ENCODE peak calls at places on chromosomes 16 and 17, in six cellular contexts. One of them, this sample, is unnamed.

GRCh38 chr17:82930043-82930923 is 90.5 kb upstream of the ZNF750 start:
- DNase-seq in H9: no peak
- DNase-seq in trophoblast cell: no peak
- DNase-seq in mesenchymal stem cell: no peak
- DNase-seq in H1: no peak
- DNase-seq in neuronal stem cell: no peak
- DNase-seq in this sample: no peak

GRCh38 chr17:43430936-43431649 is 32.3 kb downstream of the ARL4D start:
- DNase-seq in H1: no peak
- DNase-seq in H9: no peak
- DNase-seq in mesenchymal stem cell: no peak
- DNase-seq in trophoblast cell: peak
- DNase-seq in neuronal stem cell: no peak
- DNase-seq in this sample: no peak

GRCh38 chr17:81285894-81286293 is 9.2 kb downstream of the SLC38A10 start:
- DNase-seq in neuronal stem cell: no peak
- DNase-seq in mesenchymal stem cell: no peak
- DNase-seq in H9: no peak
- DNase-seq in H1: no peak
- DNase-seq in trophoblast cell: no peak
- DNase-seq in this sample: no peak

GRCh38 chr16:8798174-8798527 is 512 bp downstream of the PMM2 start:
- DNase-seq in mesenchymal stem cell: no peak
- DNase-seq in H9: no peak
- DNase-seq in trophoblast cell: no peak
- DNase-seq in neuronal stem cell: no peak
- DNase-seq in H1: no peak
- DNase-seq in this sample: peak

GRCh38 chr17:41140360-41141132 is at the start of gene KRTAP4-6:
- DNase-seq in mesenchymal stem cell: peak
- DNase-seq in H9: no peak
- DNase-seq in neuronal stem cell: no peak
- DNase-seq in trophoblast cell: peak
- DNase-seq in H1: no peak
- DNase-seq in this sample: peak

GRCh38 chr17:44219636-44220210 is at the start of gene UBTF:
- DNase-seq in H1: no peak
- DNase-seq in H9: peak
- DNase-seq in mesenchymal stem cell: peak
- DNase-seq in trophoblast cell: peak
- DNase-seq in neuronal stem cell: peak
- DNase-seq in this sample: peak

GRCh38 chr17:21286771-21287702 is 2.5 kb downstream of the MAP2K3 start:
- DNase-seq in neuronal stem cell: no peak
- DNase-seq in H9: no peak
- DNase-seq in H1: no peak
- DNase-seq in trophoblast cell: peak
- DNase-seq in mesenchymal stem cell: no peak
- DNase-seq in this sample: no peak

GRCh38 chr16:80803341-80804060 is 897 bp downstream of the CDYL2 start:
- DNase-seq in neuronal stem cell: peak
- DNase-seq in trophoblast cell: peak
- DNase-seq in mesenchymal stem cell: peak
- DNase-seq in H1: no peak
- DNase-seq in H9: peak
- DNase-seq in this sample: no peak

GRCh38 chr16:76583466-76583865 is 306.3 kb downstream of the CNTNAP4 start:
- DNase-seq in mesenchymal stem cell: no peak
- DNase-seq in H9: no peak
- DNase-seq in H1: no peak
- DNase-seq in trophoblast cell: no peak
- DNase-seq in neuronal stem cell: no peak
- DNase-seq in this sample: no peak

GRCh38 chr16:66427036-66427446 is at the start of gene BEAN1:
- DNase-seq in neuronal stem cell: no peak
- DNase-seq in H1: no peak
- DNase-seq in H9: no peak
- DNase-seq in mesenchymal stem cell: no peak
- DNase-seq in trophoblast cell: peak
- DNase-seq in this sample: no peak

GRCh38 chr17:76670020-76670707 is 26.6 kb upstream of the ST6GALNAC1 start:
- DNase-seq in H9: no peak
- DNase-seq in H1: no peak
- DNase-seq in neuronal stem cell: no peak
- DNase-seq in trophoblast cell: no peak
- DNase-seq in mesenchymal stem cell: no peak
- DNase-seq in this sample: no peak

GRCh38 chr16:79009911-79010310 is 590.6 kb downstream of the MAF start:
- DNase-seq in H9: no peak
- DNase-seq in neuronal stem cell: no peak
- DNase-seq in trophoblast cell: no peak
- DNase-seq in mesenchymal stem cell: no peak
- DNase-seq in H1: no peak
- DNase-seq in this sample: no peak

GRCh38 chr17:38721802-38722201 is 8.3 kb upstream of the CISD3 start:
- DNase-seq in H1: no peak
- DNase-seq in neuronal stem cell: no peak
- DNase-seq in H9: no peak
- DNase-seq in mesenchymal stem cell: no peak
- DNase-seq in trophoblast cell: no peak
- DNase-seq in this sample: no peak

GRCh38 chr16:2060346-2060745 is 12.6 kb downstream of the TSC2 start:
- DNase-seq in trophoblast cell: no peak
- DNase-seq in H9: no peak
- DNase-seq in neuronal stem cell: no peak
- DNase-seq in mesenchymal stem cell: no peak
- DNase-seq in H1: no peak
- DNase-seq in this sample: no peak

GRCh38 chr17:60506312-60506711 is 19.7 kb downstream of the APPBP2 start:
- DNase-seq in mesenchymal stem cell: peak
- DNase-seq in H1: no peak
- DNase-seq in H9: no peak
- DNase-seq in trophoblast cell: no peak
- DNase-seq in neuronal stem cell: no peak
- DNase-seq in this sample: peak

GRCh38 chr17:35242158-35242804 is 591 bp upstream of the SLFN5 start:
- DNase-seq in H1: peak
- DNase-seq in trophoblast cell: peak
- DNase-seq in H9: peak
- DNase-seq in mesenchymal stem cell: no peak
- DNase-seq in neuronal stem cell: peak
- DNase-seq in this sample: peak

GRCh38 chr17:31556969-31557620 is 165.6 kb downstream of the RAB11FIP4 start:
- DNase-seq in trophoblast cell: no peak
- DNase-seq in H1: no peak
- DNase-seq in neuronal stem cell: peak
- DNase-seq in H9: no peak
- DNase-seq in mesenchymal stem cell: no peak
- DNase-seq in this sample: no peak

GRCh38 chr17:40301315-40301714 is 7.7 kb upstream of the RARA start:
- DNase-seq in H1: no peak
- DNase-seq in H9: no peak
- DNase-seq in neuronal stem cell: no peak
- DNase-seq in trophoblast cell: no peak
- DNase-seq in mesenchymal stem cell: no peak
- DNase-seq in this sample: no peak

GRCh38 chr16:48613061-48613957 is 3.3 kb upstream of the N4BP1 start:
- DNase-seq in H1: no peak
- DNase-seq in trophoblast cell: peak
- DNase-seq in H9: no peak
- DNase-seq in mesenchymal stem cell: peak
- DNase-seq in neuronal stem cell: no peak
- DNase-seq in this sample: peak

GRCh38 chr17:79006794-79007503 is 2.6 kb downstream of the CANT1 start:
- DNase-seq in mesenchymal stem cell: no peak
- DNase-seq in H1: no peak
- DNase-seq in trophoblast cell: no peak
- DNase-seq in neuronal stem cell: no peak
- DNase-seq in H9: no peak
- DNase-seq in this sample: no peak

GRCh38 chr16:2859686-2860265 is 1.8 kb upstream of the PRSS22 start:
- DNase-seq in neuronal stem cell: no peak
- DNase-seq in trophoblast cell: no peak
- DNase-seq in H9: no peak
- DNase-seq in H1: no peak
- DNase-seq in mesenchymal stem cell: no peak
- DNase-seq in this sample: no peak

GRCh38 chr16:9763505-9763904 is 418.7 kb downstream of the GRIN2A start:
- DNase-seq in trophoblast cell: no peak
- DNase-seq in neuronal stem cell: no peak
- DNase-seq in H1: no peak
- DNase-seq in H9: no peak
- DNase-seq in mesenchymal stem cell: no peak
- DNase-seq in this sample: no peak

GRCh38 chr16:88831838-88832237 is 20.1 kb upstream of the APRT start:
- DNase-seq in mesenchymal stem cell: no peak
- DNase-seq in trophoblast cell: no peak
- DNase-seq in neuronal stem cell: no peak
- DNase-seq in H9: no peak
- DNase-seq in H1: no peak
- DNase-seq in this sample: no peak

GRCh38 chr17:50550661-50551432 is 3.9 kb downstream of the SPATA20 start:
- DNase-seq in H9: peak
- DNase-seq in neuronal stem cell: peak
- DNase-seq in mesenchymal stem cell: peak
- DNase-seq in H1: peak
- DNase-seq in trophoblast cell: peak
- DNase-seq in this sample: peak

GRCh38 chr17:77801545-77802332 is 156.8 kb upstream of the TNRC6C start:
- DNase-seq in H1: no peak
- DNase-seq in trophoblast cell: no peak
- DNase-seq in neuronal stem cell: no peak
- DNase-seq in H9: no peak
- DNase-seq in mesenchymal stem cell: no peak
- DNase-seq in this sample: no peak

GRCh38 chr17:12282056-12282455 is 261.4 kb downstream of the MAP2K4 start:
- DNase-seq in mesenchymal stem cell: peak
- DNase-seq in neuronal stem cell: no peak
- DNase-seq in H1: no peak
- DNase-seq in trophoblast cell: no peak
- DNase-seq in H9: no peak
- DNase-seq in this sample: peak

GRCh38 chr16:50282955-50283631 is 16.7 kb downstream of the ADCY7 start:
- DNase-seq in mesenchymal stem cell: no peak
- DNase-seq in H9: no peak
- DNase-seq in H1: no peak
- DNase-seq in neuronal stem cell: no peak
- DNase-seq in trophoblast cell: no peak
- DNase-seq in this sample: no peak

GRCh38 chr16:87295259-87295658 is 21.9 kb downstream of the C16orf95 start:
- DNase-seq in mesenchymal stem cell: no peak
- DNase-seq in trophoblast cell: no peak
- DNase-seq in neuronal stem cell: no peak
- DNase-seq in H9: no peak
- DNase-seq in H1: no peak
- DNase-seq in this sample: no peak

GRCh38 chr16:56389554-56389953 is 35.8 kb downstream of the AMFR start:
- DNase-seq in H1: no peak
- DNase-seq in mesenchymal stem cell: peak
- DNase-seq in trophoblast cell: peak
- DNase-seq in neuronal stem cell: no peak
- DNase-seq in H9: no peak
- DNase-seq in this sample: peak

GRCh38 chr16:86733526-86734254 is 155.3 kb downstream of the FOXL1 start:
- DNase-seq in H9: peak
- DNase-seq in neuronal stem cell: no peak
- DNase-seq in mesenchymal stem cell: no peak
- DNase-seq in trophoblast cell: no peak
- DNase-seq in H1: no peak
- DNase-seq in this sample: no peak

GRCh38 chr16:66935319-66936011 is at the start of gene CES2:
- DNase-seq in H1: no peak
- DNase-seq in H9: no peak
- DNase-seq in neuronal stem cell: no peak
- DNase-seq in mesenchymal stem cell: peak
- DNase-seq in trophoblast cell: no peak
- DNase-seq in this sample: peak

GRCh38 chr17:80413771-80414507 is 1.0 kb upstream of the ENDOV start:
- DNase-seq in H1: no peak
- DNase-seq in H9: no peak
- DNase-seq in neuronal stem cell: no peak
- DNase-seq in mesenchymal stem cell: no peak
- DNase-seq in trophoblast cell: no peak
- DNase-seq in this sample: no peak

GRCh38 chr17:11244781-11245180 is 3.8 kb downstream of the SHISA6 start:
- DNase-seq in mesenchymal stem cell: no peak
- DNase-seq in H1: no peak
- DNase-seq in trophoblast cell: no peak
- DNase-seq in H9: no peak
- DNase-seq in neuronal stem cell: no peak
- DNase-seq in this sample: no peak
- H4K91ac ChIP-seq in mesenchymal stem cell: no peak
- H4K91ac ChIP-seq in H1: no peak
- H4K91ac ChIP-seq in trophoblast cell: no peak
- H4K91ac ChIP-seq in H9: no peak
- H4K91ac ChIP-seq in neuronal stem cell: no peak
- H4K91ac ChIP-seq in this sample: no peak

GRCh38 chr17:42146911-42147607 is 7.7 kb downstream of the RAB5C start:
- DNase-seq in mesenchymal stem cell: no peak
- DNase-seq in H9: no peak
- DNase-seq in H1: no peak
- DNase-seq in neuronal stem cell: no peak
- DNase-seq in trophoblast cell: no peak
- DNase-seq in this sample: no peak
- H4K91ac ChIP-seq in mesenchymal stem cell: no peak
- H4K91ac ChIP-seq in H9: no peak
- H4K91ac ChIP-seq in H1: no peak
- H4K91ac ChIP-seq in neuronal stem cell: no peak
- H4K91ac ChIP-seq in trophoblast cell: no peak
- H4K91ac ChIP-seq in this sample: no peak

DNA sequence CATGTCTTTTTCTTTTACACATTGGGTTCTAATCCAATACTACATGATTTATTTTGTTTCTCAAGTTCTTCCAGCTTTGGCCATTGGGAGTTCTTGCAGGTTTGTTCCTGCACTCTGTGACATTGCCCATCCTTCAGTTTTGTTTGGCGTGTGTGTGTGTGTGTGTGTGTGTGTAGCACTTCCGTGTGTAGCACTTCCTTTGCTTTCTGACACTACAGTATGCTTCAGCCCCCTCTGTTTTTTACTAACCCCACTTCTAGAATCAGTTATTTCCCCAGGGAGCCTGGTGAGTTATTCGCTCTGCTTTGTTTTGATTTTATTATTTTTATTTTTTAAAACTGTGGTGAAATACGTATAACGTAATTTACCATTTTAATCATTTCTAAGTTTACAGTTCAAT is 75.6 kb upstream of the LGALS9 start:
- DNase-seq in H1: no peak
- DNase-seq in neuronal stem cell: no peak
- DNase-seq in mesenchymal stem cell: no peak
- DNase-seq in trophoblast cell: no peak
- DNase-seq in H9: no peak
- DNase-seq in this sample: no peak
- H4K91ac ChIP-seq in H1: no peak
- H4K91ac ChIP-seq in neuronal stem cell: no peak
- H4K91ac ChIP-seq in mesenchymal stem cell: no peak
- H4K91ac ChIP-seq in trophoblast cell: no peak
- H4K91ac ChIP-seq in H9: no peak
- H4K91ac ChIP-seq in this sample: peak

GRCh38 chr16:58933186-58933585 is 199.1 kb upstream of the GOT2 start:
- DNase-seq in mesenchymal stem cell: no peak
- DNase-seq in neuronal stem cell: no peak
- DNase-seq in H9: no peak
- DNase-seq in H1: no peak
- DNase-seq in trophoblast cell: no peak
- DNase-seq in this sample: no peak

GRCh38 chr16:58931436-58931835 is 197.3 kb upstream of the GOT2 start:
- DNase-seq in trophoblast cell: no peak
- DNase-seq in mesenchymal stem cell: no peak
- DNase-seq in neuronal stem cell: no peak
- DNase-seq in H1: no peak
- DNase-seq in H9: no peak
- DNase-seq in this sample: no peak
- H4K91ac ChIP-seq in trophoblast cell: no peak
- H4K91ac ChIP-seq in mesenchymal stem cell: no peak
- H4K91ac ChIP-seq in neuronal stem cell: no peak
- H4K91ac ChIP-seq in H1: no peak
- H4K91ac ChIP-seq in H9: no peak
- H4K91ac ChIP-seq in this sample: no peak